ENCODE peak calls at places on chromosomes 2 and 18, in five cellular contexts. One of them, this sample, is unnamed.

GRCh38 chr2:142582317-142582716 is 295.1 kb upstream of the KYNU start:
- DNase-seq in CD4-positive, CD25-positive, alpha-beta regulatory T cell: no peak
- DNase-seq in mammary epithelial cell: no peak
- DNase-seq in heart right ventricle: no peak
- DNase-seq in CD8-positive, alpha-beta T cell: no peak
- DNase-seq in this sample: no peak

GRCh38 chr2:121052507-121052906 is 232.5 kb downstream of the TFCP2L1 start:
- DNase-seq in CD4-positive, CD25-positive, alpha-beta regulatory T cell: no peak
- DNase-seq in mammary epithelial cell: no peak
- DNase-seq in heart right ventricle: no peak
- DNase-seq in CD8-positive, alpha-beta T cell: no peak
- DNase-seq in this sample: no peak

GRCh38 chr18:45619826-45620201 is 4.5 kb downstream of the SLC14A2 start:
- DNase-seq in CD4-positive, CD25-positive, alpha-beta regulatory T cell: no peak
- DNase-seq in mammary epithelial cell: no peak
- DNase-seq in heart right ventricle: no peak
- DNase-seq in CD8-positive, alpha-beta T cell: no peak
- DNase-seq in this sample: no peak

GRCh38 chr2:26946841-26947784 is 23.3 kb upstream of the MAPRE3 start:
- DNase-seq in CD4-positive, CD25-positive, alpha-beta regulatory T cell: no peak
- DNase-seq in mammary epithelial cell: peak; percentile 9
- DNase-seq in heart right ventricle: peak; percentile 70
- DNase-seq in CD8-positive, alpha-beta T cell: no peak
- DNase-seq in this sample: peak; percentile 56

GRCh38 chr2:25700221-25700660 is 26.9 kb upstream of the DTNB start:
- DNase-seq in CD4-positive, CD25-positive, alpha-beta regulatory T cell: no peak
- DNase-seq in mammary epithelial cell: peak; percentile 78
- DNase-seq in heart right ventricle: no peak
- DNase-seq in CD8-positive, alpha-beta T cell: peak; percentile 28
- DNase-seq in this sample: peak; percentile 94

GRCh38 chr2:188598551-188598950 is 306.9 kb downstream of the GULP1 start:
- DNase-seq in CD4-positive, CD25-positive, alpha-beta regulatory T cell: no peak
- DNase-seq in mammary epithelial cell: no peak
- DNase-seq in heart right ventricle: peak; percentile 42
- DNase-seq in CD8-positive, alpha-beta T cell: no peak
- DNase-seq in this sample: no peak

GRCh38 chr18:79515944-79516351 is 120.2 kb downstream of the NFATC1 start:
- DNase-seq in CD4-positive, CD25-positive, alpha-beta regulatory T cell: no peak
- DNase-seq in mammary epithelial cell: no peak
- DNase-seq in heart right ventricle: peak; percentile 2
- DNase-seq in CD8-positive, alpha-beta T cell: no peak
- DNase-seq in this sample: no peak

GRCh38 chr18:53322163-53322562 is 902.3 kb downstream of the MBD2 start:
- DNase-seq in CD4-positive, CD25-positive, alpha-beta regulatory T cell: no peak
- DNase-seq in mammary epithelial cell: no peak
- DNase-seq in heart right ventricle: no peak
- DNase-seq in CD8-positive, alpha-beta T cell: no peak
- DNase-seq in this sample: no peak

GRCh38 chr2:117272975-117273671 is 541.4 kb upstream of the DDX18 start:
- DNase-seq in CD4-positive, CD25-positive, alpha-beta regulatory T cell: no peak
- DNase-seq in mammary epithelial cell: no peak
- DNase-seq in heart right ventricle: no peak
- DNase-seq in CD8-positive, alpha-beta T cell: no peak
- DNase-seq in this sample: no peak

GRCh38 chr18:32081881-32082280 is 9.8 kb upstream of the RNF138 start:
- DNase-seq in CD4-positive, CD25-positive, alpha-beta regulatory T cell: no peak
- DNase-seq in mammary epithelial cell: no peak
- DNase-seq in heart right ventricle: no peak
- DNase-seq in CD8-positive, alpha-beta T cell: no peak
- DNase-seq in this sample: no peak

GRCh38 chr2:24421668-24422067 is 61.3 kb upstream of the ITSN2 start:
- DNase-seq in CD4-positive, CD25-positive, alpha-beta regulatory T cell: peak; percentile 22
- DNase-seq in mammary epithelial cell: peak; percentile 33
- DNase-seq in heart right ventricle: peak; percentile 75
- DNase-seq in CD8-positive, alpha-beta T cell: peak; percentile 58
- DNase-seq in this sample: no peak

GRCh38 chr18:13639196-13639595 is 87.2 kb downstream of the FAM210A start:
- DNase-seq in CD4-positive, CD25-positive, alpha-beta regulatory T cell: no peak
- DNase-seq in mammary epithelial cell: no peak
- DNase-seq in heart right ventricle: peak; percentile 55
- DNase-seq in CD8-positive, alpha-beta T cell: no peak
- DNase-seq in this sample: no peak

GRCh38 chr2:20141056-20141762 is 83.7 kb downstream of the SDC1 start:
- DNase-seq in CD4-positive, CD25-positive, alpha-beta regulatory T cell: no peak
- DNase-seq in mammary epithelial cell: peak; percentile 95
- DNase-seq in heart right ventricle: peak; percentile 62
- DNase-seq in CD8-positive, alpha-beta T cell: no peak
- DNase-seq in this sample: peak; percentile 87

GRCh38 chr2:133444411-133444934 is 123.8 kb downstream of the NCKAP5 start:
- DNase-seq in CD4-positive, CD25-positive, alpha-beta regulatory T cell: no peak
- DNase-seq in mammary epithelial cell: no peak
- DNase-seq in heart right ventricle: no peak
- DNase-seq in CD8-positive, alpha-beta T cell: no peak
- DNase-seq in this sample: no peak

GRCh38 chr2:174718591-174718990 is 45.7 kb downstream of the CHRNA1 start:
- DNase-seq in CD4-positive, CD25-positive, alpha-beta regulatory T cell: no peak
- DNase-seq in mammary epithelial cell: no peak
- DNase-seq in heart right ventricle: no peak
- DNase-seq in CD8-positive, alpha-beta T cell: no peak
- DNase-seq in this sample: no peak

GRCh38 chr18:48794251-48794970 is 156.4 kb downstream of the SMAD7 start:
- DNase-seq in CD4-positive, CD25-positive, alpha-beta regulatory T cell: no peak
- DNase-seq in mammary epithelial cell: no peak
- DNase-seq in heart right ventricle: no peak
- DNase-seq in CD8-positive, alpha-beta T cell: no peak
- DNase-seq in this sample: no peak

GRCh38 chr2:157302492-157303099 is 23.0 kb downstream of the ERMN start:
- DNase-seq in CD4-positive, CD25-positive, alpha-beta regulatory T cell: peak; percentile 6
- DNase-seq in mammary epithelial cell: peak; percentile 32
- DNase-seq in heart right ventricle: peak; percentile 8
- DNase-seq in CD8-positive, alpha-beta T cell: peak; percentile 18
- DNase-seq in this sample: no peak

GRCh38 chr18:23069481-23069880 is 65.8 kb upstream of the CABLES1 start:
- DNase-seq in CD4-positive, CD25-positive, alpha-beta regulatory T cell: no peak
- DNase-seq in mammary epithelial cell: no peak
- DNase-seq in heart right ventricle: no peak
- DNase-seq in CD8-positive, alpha-beta T cell: peak; percentile 49
- DNase-seq in this sample: no peak

GRCh38 chr2:117980381-117980780 is 33.5 kb downstream of the CCDC93 start:
- DNase-seq in CD4-positive, CD25-positive, alpha-beta regulatory T cell: no peak
- DNase-seq in mammary epithelial cell: peak; percentile 72
- DNase-seq in heart right ventricle: no peak
- DNase-seq in CD8-positive, alpha-beta T cell: no peak
- DNase-seq in this sample: no peak

GRCh38 chr2:5981241-5982055 is 289.3 kb downstream of the SOX11 start:
- DNase-seq in CD4-positive, CD25-positive, alpha-beta regulatory T cell: no peak
- DNase-seq in mammary epithelial cell: no peak
- DNase-seq in heart right ventricle: no peak
- DNase-seq in CD8-positive, alpha-beta T cell: no peak
- DNase-seq in this sample: no peak

GRCh38 chr18:22705328-22705727 is 227.8 kb upstream of the RBBP8 start:
- DNase-seq in CD4-positive, CD25-positive, alpha-beta regulatory T cell: no peak
- DNase-seq in mammary epithelial cell: peak; percentile 74
- DNase-seq in heart right ventricle: no peak
- DNase-seq in CD8-positive, alpha-beta T cell: no peak
- DNase-seq in this sample: no peak

GRCh38 chr18:650428-650858 is 7.0 kb upstream of the TYMS start:
- DNase-seq in CD4-positive, CD25-positive, alpha-beta regulatory T cell: no peak
- DNase-seq in mammary epithelial cell: no peak
- DNase-seq in heart right ventricle: no peak
- DNase-seq in CD8-positive, alpha-beta T cell: no peak
- DNase-seq in this sample: no peak

GRCh38 chr2:119694994-119695521 is 16.1 kb downstream of the TMEM177 start:
- DNase-seq in CD4-positive, CD25-positive, alpha-beta regulatory T cell: no peak
- DNase-seq in mammary epithelial cell: peak; percentile 24
- DNase-seq in heart right ventricle: no peak
- DNase-seq in CD8-positive, alpha-beta T cell: no peak
- DNase-seq in this sample: peak; percentile 63

GRCh38 chr2:21070322-21071257 is 26.7 kb upstream of the APOB start:
- DNase-seq in CD4-positive, CD25-positive, alpha-beta regulatory T cell: no peak
- DNase-seq in mammary epithelial cell: no peak
- DNase-seq in heart right ventricle: no peak
- DNase-seq in CD8-positive, alpha-beta T cell: no peak
- DNase-seq in this sample: no peak

GRCh38 chr2:29361255-29361654 is 246.0 kb downstream of the CLIP4 start:
- DNase-seq in CD4-positive, CD25-positive, alpha-beta regulatory T cell: no peak
- DNase-seq in mammary epithelial cell: no peak
- DNase-seq in heart right ventricle: no peak
- DNase-seq in CD8-positive, alpha-beta T cell: no peak
- DNase-seq in this sample: no peak

GRCh38 chr2:19358242-19359020 is at the start of gene OSR1:
- DNase-seq in CD4-positive, CD25-positive, alpha-beta regulatory T cell: no peak
- DNase-seq in mammary epithelial cell: peak; percentile 74
- DNase-seq in heart right ventricle: peak; percentile 50
- DNase-seq in CD8-positive, alpha-beta T cell: no peak
- DNase-seq in this sample: no peak

GRCh38 chr18:62523631-62524442 is 1.0 kb downstream of the ZCCHC2 start:
- DNase-seq in CD4-positive, CD25-positive, alpha-beta regulatory T cell: peak; percentile 42
- DNase-seq in mammary epithelial cell: peak; percentile 65
- DNase-seq in heart right ventricle: peak; percentile 24
- DNase-seq in CD8-positive, alpha-beta T cell: peak; percentile 47
- DNase-seq in this sample: peak; percentile 15

GRCh38 chr2:30738141-30738911 is 68.9 kb downstream of the CAPN13 start:
- DNase-seq in CD4-positive, CD25-positive, alpha-beta regulatory T cell: no peak
- DNase-seq in mammary epithelial cell: no peak
- DNase-seq in heart right ventricle: no peak
- DNase-seq in CD8-positive, alpha-beta T cell: no peak
- DNase-seq in this sample: no peak

GRCh38 chr2:114442545-114442944 is at the start of gene DPP10:
- DNase-seq in CD4-positive, CD25-positive, alpha-beta regulatory T cell: no peak
- DNase-seq in mammary epithelial cell: no peak
- DNase-seq in heart right ventricle: peak; percentile 8
- DNase-seq in CD8-positive, alpha-beta T cell: no peak
- DNase-seq in this sample: peak; percentile 2

GRCh38 chr2:86372641-86373502 is 35.4 kb upstream of the REEP1 start:
- DNase-seq in CD4-positive, CD25-positive, alpha-beta regulatory T cell: no peak
- DNase-seq in mammary epithelial cell: peak; percentile 48
- DNase-seq in heart right ventricle: peak; percentile 55
- DNase-seq in CD8-positive, alpha-beta T cell: no peak
- DNase-seq in this sample: peak; percentile 26

GRCh38 chr18:49486617-49486958 is 446 bp downstream of the C18orf32 start:
- DNase-seq in CD4-positive, CD25-positive, alpha-beta regulatory T cell: no peak
- DNase-seq in mammary epithelial cell: no peak
- DNase-seq in heart right ventricle: no peak
- DNase-seq in CD8-positive, alpha-beta T cell: no peak
- DNase-seq in this sample: no peak

DNA sequence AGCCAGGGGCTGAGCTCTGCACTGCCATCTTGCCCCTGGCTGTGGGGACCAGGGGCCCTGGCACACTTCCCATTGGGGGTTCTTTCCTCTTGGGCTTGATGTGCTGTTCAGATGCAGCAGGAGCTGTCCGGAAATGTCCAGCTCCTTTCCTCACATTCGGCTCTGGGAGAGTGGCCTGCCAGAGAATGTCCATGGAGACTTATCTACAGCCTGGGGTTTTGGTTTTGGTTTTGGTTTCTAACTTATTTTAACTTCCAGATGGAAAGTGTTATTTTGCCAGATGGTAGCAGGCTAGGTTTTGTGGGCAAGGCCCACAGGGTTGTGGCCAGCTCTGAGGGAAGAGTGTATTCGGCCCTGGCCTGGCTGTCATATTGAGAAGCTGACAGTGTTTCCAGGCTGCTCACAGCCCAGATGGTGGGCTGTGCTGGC is 177.3 kb downstream of the ANKRD30B start:
- DNase-seq in CD4-positive, CD25-positive, alpha-beta regulatory T cell: no peak
- DNase-seq in mammary epithelial cell: no peak
- DNase-seq in heart right ventricle: no peak
- DNase-seq in CD8-positive, alpha-beta T cell: no peak
- DNase-seq in this sample: no peak
- H3K9me3 ChIP-seq in CD4-positive, CD25-positive, alpha-beta regulatory T cell: no peaks in the 10 kb centered on the region
- H3K9me3 ChIP-seq in mammary epithelial cell: peaks cover 2% of the 10 kb centered on the region
- H3K9me3 ChIP-seq in heart right ventricle: no peaks in the 10 kb centered on the region
- H3K9me3 ChIP-seq in CD8-positive, alpha-beta T cell: no peaks in the 10 kb centered on the region
- H3K9me3 ChIP-seq in this sample: no peaks in the 10 kb centered on the region

GRCh38 chr2:199940373-199940772 is 14.9 kb downstream of the TYW5 start:
- DNase-seq in CD4-positive, CD25-positive, alpha-beta regulatory T cell: no peak
- DNase-seq in mammary epithelial cell: peak; percentile 19
- DNase-seq in heart right ventricle: no peak
- DNase-seq in CD8-positive, alpha-beta T cell: no peak
- DNase-seq in this sample: no peak
- H3K36me3 ChIP-seq in CD4-positive, CD25-positive, alpha-beta regulatory T cell: peaks cover 45% of the 10 kb centered on the region
- H3K36me3 ChIP-seq in mammary epithelial cell: peaks cover 25% of the 10 kb centered on the region
- H3K36me3 ChIP-seq in heart right ventricle: peaks cover 11% of the 10 kb centered on the region
- H3K36me3 ChIP-seq in CD8-positive, alpha-beta T cell: peaks cover 12% of the 10 kb centered on the region
- H3K36me3 ChIP-seq in this sample: peaks cover 22% of the 10 kb centered on the region

GRCh38 chr2:15997728-15998280 is 57.5 kb downstream of the MYCN start:
- DNase-seq in CD4-positive, CD25-positive, alpha-beta regulatory T cell: no peak
- DNase-seq in mammary epithelial cell: no peak
- DNase-seq in heart right ventricle: no peak
- DNase-seq in CD8-positive, alpha-beta T cell: no peak
- DNase-seq in this sample: no peak
- H3K9me3 ChIP-seq in CD4-positive, CD25-positive, alpha-beta regulatory T cell: no peaks in the 10 kb centered on the region
- H3K9me3 ChIP-seq in mammary epithelial cell: peaks cover 7% of the 10 kb centered on the region
- H3K9me3 ChIP-seq in heart right ventricle: no peaks in the 10 kb centered on the region
- H3K9me3 ChIP-seq in CD8-positive, alpha-beta T cell: no peaks in the 10 kb centered on the region
- H3K9me3 ChIP-seq in this sample: no peaks in the 10 kb centered on the region

GRCh38 chr2:227297052-227297451 is 28.0 kb upstream of the MFF start:
- DNase-seq in CD4-positive, CD25-positive, alpha-beta regulatory T cell: no peak
- DNase-seq in mammary epithelial cell: no peak
- DNase-seq in heart right ventricle: no peak
- DNase-seq in CD8-positive, alpha-beta T cell: no peak
- DNase-seq in this sample: no peak

GRCh38 chr2:227292314-227292713 is 32.7 kb upstream of the MFF start:
- DNase-seq in CD4-positive, CD25-positive, alpha-beta regulatory T cell: no peak
- DNase-seq in mammary epithelial cell: no peak
- DNase-seq in heart right ventricle: no peak
- DNase-seq in CD8-positive, alpha-beta T cell: no peak
- DNase-seq in this sample: no peak

GRCh38 chr2:227293531-227293930 is 31.5 kb upstream of the MFF start:
- DNase-seq in CD4-positive, CD25-positive, alpha-beta regulatory T cell: no peak
- DNase-seq in mammary epithelial cell: no peak
- DNase-seq in heart right ventricle: no peak
- DNase-seq in CD8-positive, alpha-beta T cell: no peak
- DNase-seq in this sample: no peak

GRCh38 chr2:227301523-227301922 is 23.5 kb upstream of the MFF start:
- DNase-seq in CD4-positive, CD25-positive, alpha-beta regulatory T cell: no peak
- DNase-seq in mammary epithelial cell: no peak
- DNase-seq in heart right ventricle: no peak
- DNase-seq in CD8-positive, alpha-beta T cell: no peak
- DNase-seq in this sample: no peak

GRCh38 chr2:227295806-227296205 is 29.2 kb upstream of the MFF start:
- DNase-seq in CD4-positive, CD25-positive, alpha-beta regulatory T cell: no peak
- DNase-seq in mammary epithelial cell: no peak
- DNase-seq in heart right ventricle: no peak
- DNase-seq in CD8-positive, alpha-beta T cell: no peak
- DNase-seq in this sample: no peak
- H3K36me3 ChIP-seq in CD4-positive, CD25-positive, alpha-beta regulatory T cell: no peaks in the 10 kb centered on the region
- H3K36me3 ChIP-seq in mammary epithelial cell: no peaks in the 10 kb centered on the region
- H3K36me3 ChIP-seq in heart right ventricle: no peaks in the 10 kb centered on the region
- H3K36me3 ChIP-seq in CD8-positive, alpha-beta T cell: no peaks in the 10 kb centered on the region
- H3K36me3 ChIP-seq in this sample: no peaks in the 10 kb centered on the region

This sample was measured in PC-9.